ENCODE peak calls at places on chromosomes 2 and 18, in eight cellular contexts. K, B, O, M, S, V, U and R are unnamed samples.

GRCh38 chr2:172244419-172245130 is 141.9 kb upstream of the DLX2 start:
- DNase-seq in K (no peak), B (no peak), O (no peak), M (no peak), S (no peak), V (peak), U (no peak), R (no peak)

GRCh38 chr2:238574490-238575271 is 148.0 kb downstream of the ASB1 start:
- DNase-seq in K (no peak), B (no peak), O (no peak), M (no peak), S (no peak), V (no peak), U (no peak), R (no peak)

GRCh38 chr18:32173654-32174053 is 16.2 kb upstream of the MEP1B start:
- DNase-seq in K (no peak), B (no peak), O (no peak), M (no peak), S (no peak), V (no peak), U (no peak), R (no peak)

GRCh38 chr18:73646196-73646595 is 501.4 kb downstream of the FBXO15 start:
- DNase-seq in K (no peak), B (no peak), O (peak), M (no peak), S (peak), V (peak), U (no peak), R (no peak)

GRCh38 chr18:43271593-43272432 is 5.5 kb downstream of the SYT4 start:
- DNase-seq in K (no peak), B (peak), O (peak), M (peak), S (peak), V (peak), U (peak), R (no peak)

GRCh38 chr2:75810931-75811330 is 100.2 kb upstream of the GCFC2 start:
- DNase-seq in K (no peak), B (no peak), O (no peak), M (no peak), S (peak), V (no peak), U (no peak), R (no peak)

GRCh38 chr2:204665244-204665643 is 120.0 kb downstream of the PARD3B start:
- DNase-seq in K (no peak), B (no peak), O (peak), M (peak), S (peak), V (peak), U (peak), R (no peak)

GRCh38 chr2:208025814-208026184 is 472 bp upstream of the PLEKHM3 start:
- DNase-seq in K (peak), B (no peak), O (no peak), M (peak), S (no peak), V (peak), U (no peak), R (no peak)

GRCh38 chr2:231565915-231566594 is 26.6 kb upstream of the TEX44 start:
- DNase-seq in K (no peak), B (no peak), O (no peak), M (no peak), S (no peak), V (no peak), U (no peak), R (peak)

GRCh38 chr2:68831688-68832087 is 39.5 kb downstream of the BMP10 start:
- DNase-seq in K (no peak), B (no peak), O (peak), M (no peak), S (no peak), V (peak), U (no peak), R (no peak)

GRCh38 chr2:131394147-131394931 is 30.4 kb upstream of the RAB6D start:
- DNase-seq in K (no peak), B (no peak), O (no peak), M (peak), S (no peak), V (no peak), U (no peak), R (no peak)

GRCh38 chr2:17387591-17387990 is 130.6 kb downstream of the RAD51AP2 start:
- DNase-seq in K (no peak), B (no peak), O (no peak), M (no peak), S (no peak), V (no peak), U (peak), R (no peak)

GRCh38 chr18:24195296-24196053 is 56.6 kb downstream of the CABYR start:
- DNase-seq in K (no peak), B (no peak), O (no peak), M (no peak), S (no peak), V (no peak), U (no peak), R (no peak)

GRCh38 chr2:176504431-176504830 is 235.2 kb downstream of the MTX2 start:
- DNase-seq in K (peak), B (no peak), O (no peak), M (no peak), S (no peak), V (peak), U (no peak), R (no peak)

GRCh38 chr2:188322569-188323531 is 31.2 kb downstream of the GULP1 start:
- DNase-seq in K (no peak), B (no peak), O (peak), M (no peak), S (peak), V (no peak), U (no peak), R (no peak)

GRCh38 chr2:16774091-16774490 is 108.5 kb upstream of the CYRIA start:
- DNase-seq in K (no peak), B (no peak), O (peak), M (no peak), S (no peak), V (peak), U (no peak), R (no peak)

GRCh38 chr2:224819075-224819474 is 102.9 kb upstream of the CCDC195 start:
- DNase-seq in K (no peak), B (no peak), O (no peak), M (no peak), S (peak), V (no peak), U (no peak), R (no peak)

GRCh38 chr2:11123856-11124759 is 31.2 kb upstream of the SLC66A3 start:
- DNase-seq in K (no peak), B (no peak), O (peak), M (peak), S (peak), V (peak), U (peak), R (no peak)

GRCh38 chr2:67641302-67641701 is 244.2 kb downstream of the ETAA1 start:
- DNase-seq in K (no peak), B (no peak), O (no peak), M (no peak), S (no peak), V (no peak), U (no peak), R (no peak)

GRCh38 chr2:140893685-140894084 is 1237.1 kb downstream of the LRP1B start:
- DNase-seq in K (no peak), B (peak), O (peak), M (no peak), S (peak), V (peak), U (peak), R (no peak)

GRCh38 chr2:140892911-140893637 is 1237.7 kb downstream of the LRP1B start:
- DNase-seq in K (no peak), B (no peak), O (no peak), M (no peak), S (peak), V (no peak), U (peak), R (no peak)

GRCh38 chr2:140895378-140895777 is 1235.4 kb downstream of the LRP1B start:
- DNase-seq in K (no peak), B (no peak), O (no peak), M (peak), S (no peak), V (no peak), U (no peak), R (no peak)

GRCh38 chr2:140892429-140892828 is 1238.4 kb downstream of the LRP1B start:
- DNase-seq in K (no peak), B (no peak), O (peak), M (no peak), S (peak), V (no peak), U (peak), R (no peak)

GRCh38 chr2:140891614-140892212 is 1239.1 kb downstream of the LRP1B start:
- DNase-seq in K (no peak), B (no peak), O (no peak), M (no peak), S (peak), V (no peak), U (peak), R (no peak)
- TF ChIP-seq CTCF in K (no peak), B (no peak), O (peak), M (peak), S (peak), V (peak), U (peak), R (peak)

GRCh38 chr2:47636176-47636575 is 146.8 kb upstream of the MSH6 start:
- DNase-seq in K (no peak), B (no peak), O (no peak), M (no peak), S (no peak), V (no peak), U (no peak), R (no peak)
- TF ChIP-seq CTCF in K (no peak), B (no peak), O (no peak), M (no peak), S (no peak), V (no peak), U (no peak), R (no peak)

GRCh38 chr18:46622451-46622850 is 34.6 kb downstream of the LOXHD1 start:
- DNase-seq in K (no peak), B (no peak), O (no peak), M (no peak), S (no peak), V (no peak), U (no peak), R (no peak)

GRCh38 chr18:46624127-46624526 is 32.9 kb downstream of the LOXHD1 start:
- DNase-seq in K (no peak), B (no peak), O (no peak), M (no peak), S (no peak), V (no peak), U (no peak), R (no peak)

GRCh38 chr18:46623541-46623940 is 33.5 kb downstream of the LOXHD1 start:
- DNase-seq in K (no peak), B (no peak), O (no peak), M (no peak), S (no peak), V (peak), U (peak), R (no peak)

GRCh38 chr18:46621871-46622270 is 35.1 kb downstream of the LOXHD1 start:
- DNase-seq in K (no peak), B (no peak), O (no peak), M (no peak), S (no peak), V (no peak), U (no peak), R (no peak)

DNA sequence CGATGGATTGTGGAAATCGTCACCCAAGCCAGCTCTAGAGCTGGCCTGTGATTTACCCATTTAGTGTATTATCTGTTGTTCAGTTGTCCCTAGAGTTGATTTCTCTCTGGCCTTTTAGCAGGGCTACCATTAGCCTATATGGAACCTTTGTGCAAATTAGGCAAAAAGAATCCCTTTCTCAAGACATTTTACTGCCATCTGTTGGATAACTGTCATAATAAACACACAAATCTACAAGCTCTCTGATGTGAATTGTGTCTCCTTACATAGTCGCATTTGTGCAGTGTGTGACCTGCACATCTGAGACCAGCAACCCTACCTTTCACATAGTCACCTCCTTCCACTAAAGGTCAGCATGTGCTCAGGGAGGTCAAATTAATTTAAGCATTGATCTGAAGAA is 34.0 kb downstream of the LOXHD1 start:
- DNase-seq in K (no peak), B (no peak), O (peak), M (no peak), S (peak), V (peak), U (peak), R (no peak)
- TF ChIP-seq CTCF in K (no peak), B (peak), O (peak), M (no peak), S (peak), V (no peak), U (no peak), R (peak)

GRCh38 chr2:222915092-222915957 is 54.5 kb downstream of the ACSL3 start:
- DNase-seq in K (no peak), B (no peak), O (peak), M (no peak), S (peak), V (peak), U (no peak), R (no peak)
- TF ChIP-seq CTCF in K (peak), B (peak), O (peak), M (peak), S (peak), V (peak), U (peak), R (peak)